ENCODE peak calls at places on chromosomes 16 and 17, in ten cellular contexts. T is GM10248; O is lower leg skin; H is keratinocyte; N is astrocyte of the spinal cord; S is CD8-positive, alpha-beta T cell; A is stomach; K is AG09319; J is fibroblast of mammary gland; R is HFF-Myc. B is an unnamed sample.

GRCh38 chr17:76921340-76922036 is 53.3 kb downstream of the MGAT5B start:
- DNase-seq in T (no peak), O (no peak), H (no peak), N (no peak), S (no peak), A (no peak), K (no peak), J (no peak), R (no peak), B (no peak)

GRCh38 chr16:49011807-49012345 is 269.8 kb downstream of the CBLN1 start:
- DNase-seq in T (no peak), O (peak), H (no peak), N (no peak), S (no peak), A (no peak), K (no peak), J (no peak), R (no peak), B (no peak)

GRCh38 chr16:19878760-19879159 is 5.9 kb downstream of the GPRC5B start:
- DNase-seq in T (no peak), O (no peak), H (no peak), N (no peak), S (no peak), A (no peak), K (no peak), J (no peak), R (no peak), B (no peak)

GRCh38 chr17:65548570-65548969 is 12.9 kb downstream of the AXIN2 start:
- DNase-seq in T (no peak), O (no peak), H (no peak), N (no peak), S (no peak), A (no peak), K (no peak), J (no peak), R (no peak), B (no peak)

GRCh38 chr16:58853830-58854229 is 119.7 kb upstream of the GOT2 start:
- DNase-seq in T (no peak), O (no peak), H (no peak), N (no peak), S (no peak), A (no peak), K (no peak), J (no peak), R (no peak), B (no peak)

GRCh38 chr17:43976956-43977837 is 23.5 kb upstream of the PYY start:
- DNase-seq in T (no peak), O (no peak), H (no peak), N (no peak), S (no peak), A (no peak), K (no peak), J (no peak), R (no peak), B (no peak)

GRCh38 chr16:50183316-50183715 is 30.2 kb downstream of the TENT4B start:
- DNase-seq in T (no peak), O (no peak), H (no peak), N (peak), S (no peak), A (no peak), K (no peak), J (peak), R (no peak), B (no peak)

GRCh38 chr16:83070416-83071199 is 443.8 kb downstream of the CDH13 start:
- DNase-seq in T (no peak), O (no peak), H (no peak), N (no peak), S (no peak), A (no peak), K (no peak), J (no peak), R (no peak), B (no peak)

GRCh38 chr17:69733171-69734014 is 318.9 kb downstream of the MAP2K6 start:
- DNase-seq in T (no peak), O (peak), H (peak), N (peak), S (no peak), A (no peak), K (peak), J (peak), R (peak), B (peak)

GRCh38 chr16:13453325-13453724 is 466.6 kb upstream of the ERCC4 start:
- DNase-seq in T (no peak), O (no peak), H (peak), N (peak), S (no peak), A (no peak), K (no peak), J (peak), R (no peak), B (peak)

GRCh38 chr17:5533486-5534315 is 47.3 kb downstream of the MIS12 start:
- DNase-seq in T (no peak), O (no peak), H (no peak), N (no peak), S (no peak), A (no peak), K (no peak), J (no peak), R (no peak), B (no peak)

GRCh38 chr17:38444151-38444550 is 15.9 kb downstream of the ARHGAP23 start:
- DNase-seq in T (peak), O (peak), H (peak), N (peak), S (peak), A (peak), K (no peak), J (peak), R (no peak), B (peak)

GRCh38 chr17:76903631-76904030 is 35.4 kb downstream of the MGAT5B start:
- DNase-seq in T (no peak), O (no peak), H (no peak), N (no peak), S (no peak), A (no peak), K (no peak), J (no peak), R (no peak), B (no peak)

GRCh38 chr17:60091908-60092331 is 13.2 kb upstream of the HEATR6 start:
- DNase-seq in T (no peak), O (no peak), H (no peak), N (peak), S (no peak), A (no peak), K (no peak), J (peak), R (no peak), B (no peak)

GRCh38 chr17:30351730-30352129 is 17.9 kb upstream of the TMIGD1 start:
- DNase-seq in T (no peak), O (no peak), H (no peak), N (no peak), S (no peak), A (no peak), K (no peak), J (no peak), R (no peak), B (no peak)

GRCh38 chr17:79792984-79793923 is 3.6 kb downstream of the CBX8 start:
- DNase-seq in T (no peak), O (no peak), H (no peak), N (peak), S (no peak), A (no peak), K (peak), J (peak), R (peak), B (no peak)

GRCh38 chr17:79294459-79295071 is 219.9 kb downstream of the ENGASE start:
- DNase-seq in T (peak), O (no peak), H (peak), N (peak), S (peak), A (peak), K (no peak), J (peak), R (peak), B (peak)

GRCh38 chr16:19583665-19584300 is 28.3 kb downstream of the VPS35L start:
- DNase-seq in T (no peak), O (no peak), H (peak), N (peak), S (peak), A (peak), K (no peak), J (peak), R (no peak), B (peak)

GRCh38 chr17:72642720-72643119 is 449.8 kb downstream of the SLC39A11 start:
- DNase-seq in T (no peak), O (no peak), H (no peak), N (no peak), S (no peak), A (no peak), K (no peak), J (no peak), R (no peak), B (no peak)

DNA sequence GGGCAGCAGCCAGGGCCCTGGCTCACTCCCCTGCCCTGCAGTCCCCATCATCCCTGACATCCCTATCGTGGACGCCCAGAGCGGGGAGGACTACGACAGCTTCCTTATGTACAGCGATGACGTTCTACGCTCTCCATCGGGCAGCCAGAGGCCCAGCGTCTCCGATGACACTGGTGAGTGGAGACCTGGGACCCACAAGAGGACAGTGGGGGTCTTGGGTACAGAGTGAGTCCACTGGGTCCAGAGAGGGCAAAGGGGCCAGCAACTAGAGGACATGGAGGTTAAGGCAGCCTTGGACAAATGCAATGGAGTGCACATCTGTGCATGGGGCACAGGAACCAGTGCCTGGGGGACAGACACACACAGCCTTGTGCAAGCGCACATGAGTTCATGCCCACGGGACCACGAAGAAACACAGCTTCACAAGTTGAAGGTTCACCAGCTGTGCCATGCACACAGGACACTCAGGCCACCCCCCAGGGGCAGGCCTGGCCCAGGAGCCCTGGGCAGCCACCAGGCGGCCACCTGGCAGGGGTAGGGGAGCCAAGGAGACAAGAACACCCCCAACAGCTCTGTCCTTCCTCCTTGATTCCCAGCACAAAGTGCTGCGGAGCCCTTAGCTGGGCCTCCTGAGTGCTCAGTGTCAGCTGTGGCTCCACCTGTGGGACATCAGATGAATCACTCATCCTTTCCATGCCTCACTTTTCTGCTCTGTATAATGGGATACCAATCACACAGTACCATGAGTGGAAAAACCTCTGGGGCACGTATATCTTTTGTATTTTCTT is 12.4 kb downstream of the GALK1 start:
- DNase-seq in T (peak), O (no peak), H (no peak), N (no peak), S (no peak), A (no peak), K (no peak), J (no peak), R (no peak), B (no peak)
- TF ChIP-seq CTCF in T (peak), O (no peak), H (no peak), N (no peak), S (no peak), A (no peak), K (no peak), J (no peak), R (no peak), B (no peak)

GRCh38 chr16:1346422-1347285 is 5.0 kb downstream of the TSR3 start:
- DNase-seq in T (no peak), O (no peak), H (no peak), N (no peak), S (no peak), A (no peak), K (no peak), J (peak), R (no peak), B (no peak)
- TF ChIP-seq CTCF in T (peak), O (no peak), H (peak), N (no peak), S (no peak), A (no peak), K (no peak), J (peak), R (no peak), B (no peak)

GRCh38 chr16:81910366-81910885 is 100.8 kb downstream of the SDR42E1 start:
- DNase-seq in T (no peak), O (no peak), H (no peak), N (no peak), S (no peak), A (no peak), K (no peak), J (no peak), R (no peak), B (no peak)
- TF ChIP-seq CTCF in T (no peak), O (no peak), H (no peak), N (no peak), S (no peak), A (no peak), K (no peak), J (no peak), R (no peak), B (no peak)

GRCh38 chr17:28574536-28574935 is 2.2 kb downstream of the ALDOC start:
- DNase-seq in T (no peak), O (no peak), H (no peak), N (no peak), S (no peak), A (no peak), K (no peak), J (no peak), R (no peak), B (no peak)
- TF ChIP-seq CTCF in T (no peak), O (no peak), H (peak), N (peak), S (no peak), A (no peak), K (no peak), J (no peak), R (no peak), B (no peak)

DNA sequence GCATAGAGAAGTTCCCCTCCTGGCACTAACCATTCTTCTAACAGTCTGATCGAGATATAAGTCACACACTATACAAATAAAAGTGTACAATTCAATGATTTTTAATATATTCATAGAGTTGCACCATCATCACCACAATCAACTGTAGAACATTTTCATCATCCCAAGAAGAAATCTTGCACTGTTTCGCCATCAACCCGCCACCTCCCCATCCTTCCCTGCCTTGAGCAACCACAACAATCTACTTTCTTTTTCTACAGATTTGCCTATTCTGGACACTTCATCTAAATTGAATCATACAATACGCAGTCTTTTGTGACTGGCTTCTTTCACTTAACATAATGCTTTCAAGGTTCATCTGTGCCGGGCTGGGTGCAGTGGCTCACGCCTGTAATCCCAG is 33.0 kb upstream of the GUCY2D start:
- DNase-seq in T (no peak), O (no peak), H (no peak), N (no peak), S (no peak), A (no peak), K (no peak), J (peak), R (no peak), B (peak)
- TF ChIP-seq CTCF in T (no peak), O (no peak), H (no peak), N (no peak), S (no peak), A (no peak), K (no peak), J (no peak), R (no peak), B (no peak)

GRCh38 chr16:73217654-73218053 is 169.7 kb upstream of the ZFHX3 start:
- DNase-seq in T (no peak), O (no peak), H (no peak), N (no peak), S (no peak), A (no peak), K (no peak), J (no peak), R (no peak), B (no peak)
- TF ChIP-seq CTCF in T (no peak), O (no peak), H (no peak), N (peak), S (no peak), A (no peak), K (no peak), J (peak), R (peak), B (peak)

DNA sequence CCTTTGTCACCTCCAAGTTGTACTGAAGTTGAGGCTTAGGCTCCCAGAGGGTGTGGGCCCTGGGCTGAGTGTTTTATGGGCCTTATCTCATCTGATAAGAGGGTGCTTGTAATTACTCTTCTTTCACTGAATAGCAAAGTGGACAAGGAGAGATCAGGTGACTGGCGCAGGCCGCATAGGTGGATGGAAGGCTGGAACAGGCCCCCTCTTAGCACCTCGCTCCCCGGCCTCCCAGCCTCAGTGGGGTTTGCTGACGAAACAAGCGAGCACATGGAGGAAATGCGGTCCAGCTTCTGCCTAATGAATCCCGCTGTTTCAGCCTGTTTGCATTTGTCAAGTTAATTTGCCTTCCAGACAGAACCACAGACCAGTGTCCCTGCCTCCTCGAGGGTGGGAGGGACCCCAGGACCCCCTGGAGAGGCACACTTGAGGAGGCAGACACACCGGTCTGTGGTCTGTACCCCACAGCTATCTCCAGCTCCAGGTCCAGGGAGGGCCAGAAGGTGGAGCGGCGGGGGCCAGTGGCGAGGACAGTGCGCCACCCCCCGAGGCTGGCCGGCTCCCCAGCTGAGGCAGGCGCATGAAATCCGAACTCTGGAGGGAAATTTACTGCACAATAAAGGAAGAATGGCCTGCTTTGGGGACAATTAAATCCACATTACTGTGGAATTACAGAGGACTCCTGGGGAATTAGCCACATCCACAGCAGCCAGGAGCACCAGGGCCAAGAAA is 123.4 kb downstream of the NTN1 start:
- DNase-seq in T (no peak), O (no peak), H (no peak), N (no peak), S (no peak), A (no peak), K (no peak), J (no peak), R (no peak), B (no peak)
- TF ChIP-seq CTCF in T (no peak), O (no peak), H (no peak), N (no peak), S (no peak), A (no peak), K (no peak), J (no peak), R (no peak), B (no peak)